ENCODE peak calls at places on chromosomes 5 and 9, in ten cellular contexts. S is body of pancreas, P is GM23248, R is neuronal stem cell, Q is HCT116, A is adrenal gland, M is prostate gland, K is transverse colon, W is cardiac muscle cell, T is neural progenitor cell. C is an unnamed sample. For H3K4me1, the result is how much of the 10 kb centered on the place peaks cover.

GRCh38 chr5:100992354-100992753 is 89.3 kb upstream of the ST8SIA4 start:
- DNase-seq in S (no peak), P (no peak), R (no peak), Q (no peak), A (no peak), M (no peak), K (no peak), W (no peak), T (no peak), C (no peak)

GRCh38 chr5:53099546-53099945 is 10.0 kb downstream of the MOCS2 start:
- DNase-seq in S (no peak), P (peak), R (no peak), Q (no peak), A (no peak), M (no peak), K (no peak), W (no peak), T (no peak), C (no peak)

GRCh38 chr9:108015690-108016089 is 526.1 kb upstream of the KLF4 start:
- DNase-seq in S (no peak), P (no peak), R (no peak), Q (no peak), A (no peak), M (no peak), K (no peak), W (no peak), T (no peak), C (no peak)

GRCh38 chr5:53331463-53331862 is 149.0 kb upstream of the FST start:
- DNase-seq in S (no peak), P (peak), R (no peak), Q (no peak), A (no peak), M (no peak), K (no peak), W (peak), T (no peak), C (no peak)

GRCh38 chr9:21081999-21082398 is 4.3 kb upstream of the IFNB1 start:
- DNase-seq in S (no peak), P (no peak), R (no peak), Q (no peak), A (no peak), M (no peak), K (no peak), W (no peak), T (no peak), C (no peak)

GRCh38 chr9:2742214-2742613 is 24.9 kb downstream of the KCNV2 start:
- DNase-seq in S (no peak), P (no peak), R (no peak), Q (no peak), A (no peak), M (no peak), K (no peak), W (peak), T (no peak), C (no peak)

GRCh38 chr9:9914174-9914573 is 698.6 kb downstream of the PTPRD start:
- DNase-seq in S (no peak), P (no peak), R (no peak), Q (no peak), A (no peak), M (no peak), K (no peak), W (no peak), T (peak), C (no peak)

GRCh38 chr5:170843870-170844269 is 17.9 kb upstream of the RANBP17 start:
- DNase-seq in S (no peak), P (no peak), R (no peak), Q (no peak), A (no peak), M (no peak), K (no peak), W (no peak), T (no peak), C (no peak)

GRCh38 chr5:72301557-72301956 is 18.5 kb downstream of the MRPS27 start:
- DNase-seq in S (no peak), P (no peak), R (no peak), Q (no peak), A (no peak), M (no peak), K (no peak), W (no peak), T (peak), C (no peak)

GRCh38 chr5:122547219-122547618 is 227.7 kb upstream of the SNX2 start:
- DNase-seq in S (no peak), P (no peak), R (no peak), Q (no peak), A (no peak), M (no peak), K (no peak), W (no peak), T (no peak), C (no peak)

GRCh38 chr5:124675921-124676846 is 70.3 kb downstream of the ZNF608 start:
- DNase-seq in S (no peak), P (no peak), R (no peak), Q (no peak), A (no peak), M (no peak), K (no peak), W (peak), T (no peak), C (no peak)

GRCh38 chr9:89185980-89186379 is 7.4 kb upstream of the SHC3 start:
- DNase-seq in S (no peak), P (peak), R (peak), Q (no peak), A (peak), M (no peak), K (no peak), W (peak), T (peak), C (no peak)

GRCh38 chr9:134325813-134326753 is at the start of gene RXRA:
- DNase-seq in S (peak), P (peak), R (peak), Q (no peak), A (peak), M (peak), K (peak), W (peak), T (peak), C (peak)

GRCh38 chr9:24614070-24614469 is 68.4 kb upstream of the IZUMO3 start:
- DNase-seq in S (no peak), P (no peak), R (peak), Q (no peak), A (no peak), M (no peak), K (no peak), W (no peak), T (peak), C (no peak)

GRCh38 chr9:134378901-134379338 is 52.7 kb downstream of the RXRA start:
- DNase-seq in S (peak), P (peak), R (no peak), Q (peak), A (peak), M (peak), K (peak), W (peak), T (peak), C (no peak)

GRCh38 chr5:135578685-135579341 is at the start of gene CXCL14:
- DNase-seq in S (peak), P (peak), R (peak), Q (no peak), A (no peak), M (peak), K (peak), W (peak), T (peak), C (no peak)

GRCh38 chr5:139690385-139691274 is 42.5 kb downstream of the CXXC5 start:
- DNase-seq in S (peak), P (peak), R (no peak), Q (no peak), A (no peak), M (no peak), K (no peak), W (peak), T (peak), C (no peak)

GRCh38 chr9:31210982-31211570 is 1173.4 kb upstream of the ACO1 start:
- DNase-seq in S (peak), P (no peak), R (no peak), Q (no peak), A (no peak), M (no peak), K (peak), W (peak), T (peak), C (no peak)

GRCh38 chr9:20670395-20670794 is 13.7 kb upstream of the FOCAD start:
- DNase-seq in S (no peak), P (no peak), R (no peak), Q (no peak), A (no peak), M (no peak), K (no peak), W (no peak), T (no peak), C (no peak)

GRCh38 chr9:1521547-1521946 is 471.4 kb downstream of the DMRT2 start:
- DNase-seq in S (no peak), P (no peak), R (no peak), Q (no peak), A (no peak), M (no peak), K (no peak), W (no peak), T (no peak), C (no peak)

GRCh38 chr9:1522219-1522767 is 472.1 kb downstream of the DMRT2 start:
- DNase-seq in S (no peak), P (no peak), R (no peak), Q (no peak), A (no peak), M (no peak), K (no peak), W (no peak), T (no peak), C (no peak)
- H3K4me1 ChIP-seq in S (under half), P (under half), R (under half), Q (under half), A (under half), M (under half), K (under half), W (under half), T (under half), C (under half)

GRCh38 chr5:92086059-92086811 is 703.1 kb upstream of the ARRDC3 start:
- DNase-seq in S (no peak), P (no peak), R (no peak), Q (no peak), A (no peak), M (no peak), K (no peak), W (no peak), T (no peak), C (no peak)
- H3K4me1 ChIP-seq in S (under half), P (under half), R (under half), Q (under half), A (under half), M (under half), K (under half), W (under half), T (under half), C (under half)

GRCh38 chr9:110752766-110753165 is 84.2 kb downstream of the MUSK start:
- DNase-seq in S (no peak), P (peak), R (no peak), Q (peak), A (no peak), M (peak), K (no peak), W (peak), T (no peak), C (no peak)

GRCh38 chr9:110746211-110746930 is 77.8 kb downstream of the MUSK start:
- DNase-seq in S (no peak), P (no peak), R (no peak), Q (no peak), A (no peak), M (no peak), K (no peak), W (peak), T (no peak), C (no peak)

GRCh38 chr9:110748251-110748893 is 79.8 kb downstream of the MUSK start:
- DNase-seq in S (no peak), P (no peak), R (no peak), Q (no peak), A (no peak), M (peak), K (no peak), W (no peak), T (no peak), C (no peak)

GRCh38 chr9:110753734-110754231 is 85.2 kb downstream of the MUSK start:
- DNase-seq in S (no peak), P (peak), R (no peak), Q (no peak), A (no peak), M (no peak), K (no peak), W (peak), T (no peak), C (no peak)

GRCh38 chr9:110750272-110750671 is 81.7 kb downstream of the MUSK start:
- DNase-seq in S (peak), P (peak), R (no peak), Q (no peak), A (peak), M (no peak), K (peak), W (peak), T (no peak), C (no peak)
- H3K4me1 ChIP-seq in S (under half), P (under half), R (under half), Q (half or more), A (under half), M (under half), K (under half), W (under half), T (under half), C (under half)

DNA sequence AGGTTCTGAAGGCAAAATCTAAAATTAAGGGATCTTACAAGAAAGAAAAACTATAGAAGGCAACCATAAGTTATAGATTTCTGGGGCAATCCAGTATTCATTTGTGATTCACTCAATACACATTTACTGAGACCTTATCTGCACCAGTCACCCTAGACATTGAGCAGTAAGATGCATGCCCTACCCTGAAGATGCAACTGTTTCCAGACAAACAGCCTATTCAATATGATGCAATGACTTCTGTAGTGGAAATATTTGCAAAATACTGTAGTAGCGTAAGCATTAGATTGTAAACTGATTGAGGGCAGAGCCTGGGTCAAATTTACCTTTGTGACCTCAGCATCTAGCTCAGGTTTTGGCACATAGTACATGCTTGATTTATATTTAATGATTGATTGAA is 256.2 kb upstream of the ACTBL2 start:
- DNase-seq in S (no peak), P (no peak), R (no peak), Q (no peak), A (no peak), M (no peak), K (no peak), W (no peak), T (no peak), C (no peak)
- H3K4me1 ChIP-seq in S (under half), P (under half), R (under half), Q (half or more), A (under half), M (under half), K (under half), W (under half), T (under half), C (under half)

DNA sequence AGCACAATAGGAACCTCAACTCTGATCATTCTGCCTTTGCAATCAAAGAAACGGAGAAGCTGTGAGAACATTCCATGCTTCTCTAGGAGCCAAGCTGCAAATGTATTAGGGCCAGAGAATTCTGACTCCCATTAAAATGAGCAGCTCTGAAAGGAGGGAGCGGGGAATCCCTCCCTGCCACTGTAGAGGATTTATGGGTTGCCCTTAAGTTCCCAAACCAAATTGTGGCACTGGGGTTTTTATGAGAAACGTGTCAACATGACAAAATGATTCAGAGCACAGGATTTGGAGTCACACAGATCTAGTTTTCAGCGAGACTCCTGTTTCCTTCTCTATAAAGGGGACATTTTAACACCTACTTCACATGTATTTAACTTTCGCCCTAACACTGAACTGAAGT is 1.8 kb downstream of the IL6ST start:
- DNase-seq in S (no peak), P (peak), R (no peak), Q (no peak), A (peak), M (peak), K (no peak), W (peak), T (peak), C (no peak)
- H3K4me1 ChIP-seq in S (half or more), P (under half), R (under half), Q (under half), A (under half), M (under half), K (under half), W (under half), T (under half), C (under half)

GRCh38 chr5:74626386-74627222 is 13.9 kb downstream of the ENC1 start:
- DNase-seq in S (no peak), P (no peak), R (no peak), Q (no peak), A (no peak), M (no peak), K (no peak), W (no peak), T (no peak), C (no peak)
- H3K4me1 ChIP-seq in S (under half), P (under half), R (under half), Q (half or more), A (under half), M (under half), K (under half), W (under half), T (half or more), C (under half)

C was measured in effector memory CD4-positive, alpha-beta T cell.